ENCODE peak calls at places on chromosome 2, in nine cellular contexts. L, Z, D, A, T, O, P, N and U are unnamed samples.
A peak's percentile ranks its signal among the peaks of the same experiment; 100 is the strongest.

GRCh38 chr2:167191588-167191987 is 303.3 kb downstream of the XIRP2 start:
- DNase-seq in L (no peak), Z (no peak), D (no peak), A (no peak), T (peak; percentile 68), O (no peak), P (no peak), N (no peak), U (no peak)

GRCh38 chr2:141438536-141438935 is 692.3 kb downstream of the LRP1B start:
- DNase-seq in L (no peak), Z (no peak), D (no peak), A (no peak), T (peak; percentile 7), O (no peak), P (no peak), N (no peak), U (no peak)

GRCh38 chr2:30425326-30425725 is 21.7 kb upstream of the LCLAT1 start:
- DNase-seq in L (peak; percentile 56), Z (no peak), D (no peak), A (no peak), T (no peak), O (no peak), P (no peak), N (no peak), U (no peak)

GRCh38 chr2:121151311-121152109 is 133.5 kb downstream of the TFCP2L1 start:
- DNase-seq in L (no peak), Z (no peak), D (no peak), A (no peak), T (peak; percentile 77), O (no peak), P (no peak), N (peak; percentile 86), U (no peak)

GRCh38 chr2:38013158-38013752 is 62.7 kb downstream of the CYP1B1 start:
- DNase-seq in L (no peak), Z (no peak), D (no peak), A (no peak), T (peak; percentile 88), O (no peak), P (no peak), N (no peak), U (no peak)

GRCh38 chr2:137437386-137437785 is 526.9 kb upstream of the HNMT start:
- DNase-seq in L (no peak), Z (no peak), D (no peak), A (no peak), T (no peak), O (no peak), P (no peak), N (no peak), U (no peak)

GRCh38 chr2:132366787-132367186 is 49.8 kb upstream of the GPR39 start:
- DNase-seq in L (no peak), Z (no peak), D (no peak), A (no peak), T (no peak), O (no peak), P (no peak), N (no peak), U (no peak)

GRCh38 chr2:235083822-235084221 is 132.0 kb downstream of the SH3BP4 start:
- DNase-seq in L (no peak), Z (no peak), D (no peak), A (no peak), T (no peak), O (no peak), P (no peak), N (no peak), U (no peak)

DNA sequence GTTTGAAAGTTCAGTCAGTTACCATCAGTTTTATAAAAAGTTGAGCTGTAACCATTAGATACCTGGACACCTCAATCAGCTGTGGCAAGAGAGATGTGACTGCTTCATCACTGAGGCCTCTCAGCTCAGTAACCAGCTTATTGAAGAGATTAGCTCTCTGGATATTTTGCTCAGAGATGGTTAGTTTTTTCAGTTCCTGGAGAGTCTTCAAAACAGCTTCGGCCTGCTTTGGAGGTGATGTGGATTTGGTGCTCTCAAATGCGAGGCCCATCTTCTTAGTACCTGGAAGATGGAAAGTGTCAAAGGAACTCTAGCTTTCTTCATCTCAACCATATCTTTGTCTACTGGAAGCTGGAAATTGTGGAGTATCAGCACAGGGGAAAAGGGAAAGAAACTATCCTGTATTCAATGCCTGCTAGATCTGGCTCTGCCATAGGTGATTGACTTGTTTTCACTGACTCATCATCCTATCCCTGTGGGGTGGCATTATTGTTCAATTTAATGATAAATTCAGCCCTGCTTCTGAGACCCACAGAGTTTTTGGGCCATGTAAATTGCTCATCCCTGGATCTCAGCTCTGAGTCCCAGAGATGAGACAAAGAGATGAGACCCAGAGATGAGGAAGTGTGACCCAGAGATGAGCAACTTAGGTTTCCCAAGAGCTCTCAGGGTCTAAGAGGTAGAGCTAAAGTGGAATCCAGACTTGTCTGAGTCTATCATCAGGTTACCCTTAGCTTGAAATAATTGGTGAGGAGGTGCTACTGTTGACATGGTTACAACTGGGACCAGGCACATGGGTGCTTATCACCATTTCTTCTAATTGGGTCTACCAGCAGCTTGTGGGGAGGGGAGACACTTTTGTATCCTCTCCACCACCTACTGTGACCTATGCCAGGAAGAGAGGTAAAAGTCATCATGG is 10.4 kb downstream of the APOB start:
- DNase-seq in L (no peak), Z (no peak), D (no peak), A (no peak), T (no peak), O (no peak), P (no peak), N (no peak), U (no peak)
- H3K27me3 ChIP-seq in L (no peaks in the 10 kb centered on the region), Z (no peaks in the 10 kb centered on the region), D (no peaks in the 10 kb centered on the region), A (no peaks in the 10 kb centered on the region), T (peaks cover 3% of the 10 kb centered on the region), O (no peaks in the 10 kb centered on the region), P (no peaks in the 10 kb centered on the region), N (no peaks in the 10 kb centered on the region), U (no peaks in the 10 kb centered on the region)

DNA sequence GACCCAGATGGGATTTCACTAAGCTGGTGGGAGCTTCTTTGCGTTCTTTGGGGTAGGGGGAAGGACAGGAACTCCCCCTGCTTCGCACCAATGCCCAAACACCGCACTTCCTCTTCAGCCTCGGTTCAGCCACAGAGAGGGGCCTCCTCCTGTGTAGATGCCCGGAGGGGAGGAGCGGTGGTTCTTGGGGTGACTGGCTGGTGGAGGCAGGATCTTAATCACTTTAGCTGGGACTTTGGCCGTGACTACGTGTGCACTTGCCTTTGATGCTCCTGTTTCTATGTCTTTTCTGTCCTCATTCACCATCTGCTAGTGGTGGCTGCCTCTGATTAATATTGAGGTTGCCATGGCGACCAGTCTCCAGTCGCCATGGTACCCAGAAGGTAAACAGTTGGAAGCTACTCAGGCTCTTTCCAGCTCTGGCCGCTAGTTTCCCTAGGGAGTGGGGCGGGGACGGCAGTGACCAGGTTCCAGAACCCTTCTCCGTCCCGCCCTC is 1.9 kb downstream of the CNGA3 start:
- DNase-seq in L (no peak), Z (no peak), D (no peak), A (no peak), T (no peak), O (no peak), P (peak; percentile 68), N (no peak), U (peak; percentile 57)
- H3K27me3 ChIP-seq in L (peaks cover 26% of the 10 kb centered on the region), Z (no peaks in the 10 kb centered on the region), D (peaks cover 79% of the 10 kb centered on the region), A (peaks cover 23% of the 10 kb centered on the region), T (peaks cover 5% of the 10 kb centered on the region), O (peaks cover 42% of the 10 kb centered on the region), P (peaks cover 81% of the 10 kb centered on the region), N (peaks cover 61% of the 10 kb centered on the region), U (peaks cover 21% of the 10 kb centered on the region)

GRCh38 chr2:242032780-242033656 is 163.5 kb downstream of the RTP5 start:
- DNase-seq in L (peak; percentile 26), Z (no peak), D (no peak), A (no peak), T (no peak), O (no peak), P (no peak), N (peak; percentile 9), U (no peak)

GRCh38 chr2:242036653-242036950 is 167.1 kb downstream of the RTP5 start:
- DNase-seq in L (peak; percentile 22), Z (no peak), D (no peak), A (no peak), T (no peak), O (no peak), P (no peak), N (no peak), U (no peak)

GRCh38 chr2:242035858-242036652 is 166.5 kb downstream of the RTP5 start:
- DNase-seq in L (peak; percentile 19), Z (no peak), D (no peak), A (no peak), T (no peak), O (no peak), P (no peak), N (no peak), U (no peak)

GRCh38 chr2:242034996-242035814 is 165.7 kb downstream of the RTP5 start:
- DNase-seq in L (peak; percentile 19), Z (peak; percentile 54), D (no peak), A (no peak), T (no peak), O (no peak), P (no peak), N (no peak), U (no peak)

GRCh38 chr2:242034138-242034537 is 164.6 kb downstream of the RTP5 start:
- DNase-seq in L (peak; percentile 15), Z (no peak), D (no peak), A (no peak), T (no peak), O (no peak), P (no peak), N (no peak), U (no peak)
- H3K27me3 ChIP-seq in L (peaks cover 9% of the 10 kb centered on the region), Z (no peaks in the 10 kb centered on the region), D (peaks cover 11% of the 10 kb centered on the region), A (peaks cover 5% of the 10 kb centered on the region), T (peaks cover 89% of the 10 kb centered on the region), O (peaks cover 67% of the 10 kb centered on the region), P (no peaks in the 10 kb centered on the region), N (peaks cover 25% of the 10 kb centered on the region), U (no peaks in the 10 kb centered on the region)

GRCh38 chr2:232352511-232353091 is 25.9 kb upstream of the ALPP start:
- DNase-seq in L (peak; percentile 45), Z (no peak), D (no peak), A (no peak), T (no peak), O (no peak), P (no peak), N (no peak), U (no peak)
- H3K27me3 ChIP-seq in L (peaks cover 35% of the 10 kb centered on the region), Z (no peaks in the 10 kb centered on the region), D (peaks cover 56% of the 10 kb centered on the region), A (peaks cover 33% of the 10 kb centered on the region), T (peaks cover 4% of the 10 kb centered on the region), O (peaks cover 45% of the 10 kb centered on the region), P (no peaks in the 10 kb centered on the region), N (peaks cover 55% of the 10 kb centered on the region), U (peaks cover 77% of the 10 kb centered on the region)

GRCh38 chr2:238846503-238847431 is 1.1 kb upstream of the TWIST2 start:
- DNase-seq in L (no peak), Z (no peak), D (no peak), A (no peak), T (no peak), O (no peak), P (peak; percentile 70), N (no peak), U (peak; percentile 86)
- H3K27me3 ChIP-seq in L (peaks cover 30% of the 10 kb centered on the region), Z (no peaks in the 10 kb centered on the region), D (peaks cover 57% of the 10 kb centered on the region), A (peaks cover 14% of the 10 kb centered on the region), T (no peaks in the 10 kb centered on the region), O (peaks cover 37% of the 10 kb centered on the region), P (peaks cover 99% of the 10 kb centered on the region), N (no peaks in the 10 kb centered on the region), U (peaks cover 47% of the 10 kb centered on the region)

GRCh38 chr2:27652790-27653189 is 10.6 kb downstream of the SUPT7L start:
- DNase-seq in L (no peak), Z (no peak), D (no peak), A (no peak), T (peak; percentile 66), O (no peak), P (no peak), N (no peak), U (no peak)
- H3K27me3 ChIP-seq in L (no peaks in the 10 kb centered on the region), Z (no peaks in the 10 kb centered on the region), D (no peaks in the 10 kb centered on the region), A (no peaks in the 10 kb centered on the region), T (no peaks in the 10 kb centered on the region), O (no peaks in the 10 kb centered on the region), P (no peaks in the 10 kb centered on the region), N (no peaks in the 10 kb centered on the region), U (no peaks in the 10 kb centered on the region)

GRCh38 chr2:100242416-100242815 is 79.9 kb downstream of the LONRF2 start:
- DNase-seq in L (no peak), Z (no peak), D (no peak), A (no peak), T (no peak), O (no peak), P (no peak), N (no peak), U (no peak)
- H3K27me3 ChIP-seq in L (no peaks in the 10 kb centered on the region), Z (no peaks in the 10 kb centered on the region), D (no peaks in the 10 kb centered on the region), A (no peaks in the 10 kb centered on the region), T (no peaks in the 10 kb centered on the region), O (no peaks in the 10 kb centered on the region), P (peaks cover 7% of the 10 kb centered on the region), N (no peaks in the 10 kb centered on the region), U (no peaks in the 10 kb centered on the region)